ENCODE peak calls at places on chromosomes 5 and 9, in five cellular contexts. C is RPMI8226, S is M059J, G is fibroblast of the aortic adventitia, W is cardiac septum. M is an unnamed sample.

GRCh38 chr5:91114658-91115057 is 268.5 kb downstream of the ARRDC3 start:
- DNase-seq in C (no peak), S (no peak), G (peak; percentile 34), W (no peak), M (no peak)

GRCh38 chr5:163447191-163447590 is 9.8 kb downstream of the CCNG1 start:
- DNase-seq in C (no peak), S (no peak), G (no peak), W (no peak), M (no peak)

GRCh38 chr5:150295172-150295611 is 5.6 kb upstream of the CAMK2A start:
- DNase-seq in C (peak; percentile 67), S (peak; percentile 77), G (peak; percentile 68), W (peak; percentile 70), M (peak; percentile 50)

GRCh38 chr5:138351056-138351455 is 1.4 kb upstream of the KDM3B start:
- DNase-seq in C (no peak), S (peak; percentile 72), G (peak; percentile 86), W (no peak), M (peak; percentile 85)

GRCh38 chr5:73443725-73444498 is 4.7 kb downstream of the FOXD1 start:
- DNase-seq in C (no peak), S (no peak), G (no peak), W (no peak), M (peak; percentile 47)

GRCh38 chr5:143887901-143888648 is 76.1 kb downstream of the HMHB1 start:
- DNase-seq in C (no peak), S (peak; percentile 95), G (peak; percentile 69), W (no peak), M (peak; percentile 89)

GRCh38 chr9:129170229-129170628 is 7.8 kb downstream of the IER5L start:
- DNase-seq in C (no peak), S (peak; percentile 73), G (peak; percentile 49), W (no peak), M (no peak)

GRCh38 chr5:132487095-132487428 is 3.5 kb downstream of the IRF1 start:
- DNase-seq in C (no peak), S (no peak), G (no peak), W (no peak), M (no peak)

GRCh38 chr5:912356-913091 is 19.8 kb downstream of the TRIP13 start:
- DNase-seq in C (peak; percentile 17), S (peak; percentile 99), G (peak; percentile 83), W (no peak), M (peak; percentile 98)

GRCh38 chr9:93244101-93244500 is 60.2 kb downstream of the WNK2 start:
- DNase-seq in C (no peak), S (no peak), G (no peak), W (no peak), M (no peak)

GRCh38 chr9:123326662-123327093 is 29.3 kb upstream of the CRB2 start:
- DNase-seq in C (peak; percentile 57), S (peak; percentile 20), G (peak; percentile 30), W (no peak), M (peak; percentile 8)

GRCh38 chr5:151257731-151258715 is 5.0 kb downstream of the GM2A start:
- DNase-seq in C (no peak), S (peak; percentile 80), G (no peak), W (no peak), M (no peak)

GRCh38 chr5:145471831-145472616 is 363.1 kb downstream of the PRELID2 start:
- DNase-seq in C (no peak), S (peak; percentile 47), G (peak; percentile 39), W (no peak), M (no peak)

GRCh38 chr9:130713286-130713975 is 19.9 kb downstream of the EXOSC2 start:
- DNase-seq in C (peak; percentile 64), S (peak; percentile 64), G (peak; percentile 46), W (no peak), M (peak; percentile 32)

M was measured in astrocyte of the spinal cord.